ENCODE peak calls at places on chromosomes 7 and 10, in four cellular contexts. One of them, this sample, is unnamed.

GRCh38 chr7:158428842-158429753 is 158.5 kb downstream of the PTPRN2 start:
- ATAC-seq in A549: no peak
- ATAC-seq in HepG2: no peak
- ATAC-seq in body of pancreas: no peak
- ATAC-seq in this sample: no peak

GRCh38 chr7:69677905-69678793 is 79.9 kb downstream of the AUTS2 start:
- ATAC-seq in A549: no peak
- ATAC-seq in HepG2: no peak
- ATAC-seq in body of pancreas: no peak
- ATAC-seq in this sample: no peak

GRCh38 chr7:5701085-5701914 is 80.2 kb downstream of the RNF216 start:
- ATAC-seq in A549: no peak
- ATAC-seq in HepG2: no peak
- ATAC-seq in body of pancreas: no peak
- ATAC-seq in this sample: no peak

GRCh38 chr10:29473411-29474100 is 161.2 kb downstream of the SVIL start:
- ATAC-seq in A549: no peak
- ATAC-seq in HepG2: no peak
- ATAC-seq in body of pancreas: no peak
- ATAC-seq in this sample: peak

GRCh38 chr10:23069019-23069665 is 26.2 kb upstream of the MSRB2 start:
- ATAC-seq in A549: no peak
- ATAC-seq in HepG2: no peak
- ATAC-seq in body of pancreas: no peak
- ATAC-seq in this sample: no peak

GRCh38 chr10:62186999-62187695 is 81.5 kb downstream of the RTKN2 start:
- ATAC-seq in A549: no peak
- ATAC-seq in HepG2: no peak
- ATAC-seq in body of pancreas: no peak
- ATAC-seq in this sample: no peak

GRCh38 chr7:11130012-11130411 is 156.3 kb downstream of the PHF14 start:
- ATAC-seq in A549: no peak
- ATAC-seq in HepG2: no peak
- ATAC-seq in body of pancreas: no peak
- ATAC-seq in this sample: no peak

GRCh38 chr7:113636727-113637421 is 281.9 kb downstream of the PPP1R3A start:
- ATAC-seq in A549: peak
- ATAC-seq in HepG2: no peak
- ATAC-seq in body of pancreas: no peak
- ATAC-seq in this sample: no peak

GRCh38 chr10:102769375-102770107 is 25.8 kb downstream of the WBP1L start:
- ATAC-seq in A549: peak
- ATAC-seq in HepG2: peak
- ATAC-seq in body of pancreas: peak
- ATAC-seq in this sample: no peak

GRCh38 chr10:18224626-18225445 is 84.6 kb downstream of the CACNB2 start:
- ATAC-seq in A549: no peak
- ATAC-seq in HepG2: no peak
- ATAC-seq in body of pancreas: peak
- ATAC-seq in this sample: peak

GRCh38 chr10:30420266-30420665 is 13.7 kb upstream of the MAP3K8 start:
- ATAC-seq in A549: no peak
- ATAC-seq in HepG2: no peak
- ATAC-seq in body of pancreas: no peak
- ATAC-seq in this sample: no peak

GRCh38 chr10:132109341-132110072 is 43.8 kb downstream of the JAKMIP3 start:
- ATAC-seq in A549: no peak
- ATAC-seq in HepG2: no peak
- ATAC-seq in body of pancreas: no peak
- ATAC-seq in this sample: peak

GRCh38 chr10:103837370-103838094 is 17.8 kb downstream of the SH3PXD2A start:
- ATAC-seq in A549: no peak
- ATAC-seq in HepG2: no peak
- ATAC-seq in body of pancreas: no peak
- ATAC-seq in this sample: no peak

GRCh38 chr7:76509931-76510877 is at the start of gene UPK3B:
- ATAC-seq in A549: peak
- ATAC-seq in HepG2: no peak
- ATAC-seq in body of pancreas: peak
- ATAC-seq in this sample: no peak

GRCh38 chr10:60800918-60801317 is 22.6 kb downstream of the CDK1 start:
- ATAC-seq in A549: no peak
- ATAC-seq in HepG2: peak
- ATAC-seq in body of pancreas: no peak
- ATAC-seq in this sample: no peak

GRCh38 chr7:116630357-116630756 is 41.6 kb upstream of the MET start:
- ATAC-seq in A549: peak
- ATAC-seq in HepG2: peak
- ATAC-seq in body of pancreas: no peak
- ATAC-seq in this sample: no peak

GRCh38 chr10:30750971-30751677 is 121.6 kb upstream of the LYZL2 start:
- ATAC-seq in A549: no peak
- ATAC-seq in HepG2: no peak
- ATAC-seq in body of pancreas: no peak
- ATAC-seq in this sample: no peak

GRCh38 chr7:6437251-6437650 is 10.5 kb downstream of the DAGLB start:
- ATAC-seq in A549: no peak
- ATAC-seq in HepG2: no peak
- ATAC-seq in body of pancreas: no peak
- ATAC-seq in this sample: no peak

GRCh38 chr7:132453825-132454224 is 122.4 kb downstream of the PLXNA4 start:
- ATAC-seq in A549: no peak
- ATAC-seq in HepG2: no peak
- ATAC-seq in body of pancreas: no peak
- ATAC-seq in this sample: no peak

GRCh38 chr10:58704226-58705200 is 191.8 kb downstream of the BICC1 start:
- ATAC-seq in A549: no peak
- ATAC-seq in HepG2: no peak
- ATAC-seq in body of pancreas: no peak
- ATAC-seq in this sample: no peak

GRCh38 chr7:105364748-105365147 is 24.0 kb downstream of the SRPK2 start:
- ATAC-seq in A549: no peak
- ATAC-seq in HepG2: peak
- ATAC-seq in body of pancreas: no peak
- ATAC-seq in this sample: no peak

GRCh38 chr10:51227897-51228713 is 153.8 kb downstream of the PRKG1 start:
- ATAC-seq in A549: no peak
- ATAC-seq in HepG2: no peak
- ATAC-seq in body of pancreas: no peak
- ATAC-seq in this sample: no peak

GRCh38 chr7:12839508-12840153 is 152.2 kb downstream of the ARL4A start:
- ATAC-seq in A549: no peak
- ATAC-seq in HepG2: no peak
- ATAC-seq in body of pancreas: peak
- ATAC-seq in this sample: no peak

GRCh38 chr7:38905026-38905759 is 3.8 kb downstream of the VPS41 start:
- ATAC-seq in A549: no peak
- ATAC-seq in HepG2: no peak
- ATAC-seq in body of pancreas: no peak
- ATAC-seq in this sample: no peak

GRCh38 chr7:92973293-92973731 is 136.9 kb upstream of the CDK6 start:
- ATAC-seq in A549: no peak
- ATAC-seq in HepG2: no peak
- ATAC-seq in body of pancreas: no peak
- ATAC-seq in this sample: no peak

DNA sequence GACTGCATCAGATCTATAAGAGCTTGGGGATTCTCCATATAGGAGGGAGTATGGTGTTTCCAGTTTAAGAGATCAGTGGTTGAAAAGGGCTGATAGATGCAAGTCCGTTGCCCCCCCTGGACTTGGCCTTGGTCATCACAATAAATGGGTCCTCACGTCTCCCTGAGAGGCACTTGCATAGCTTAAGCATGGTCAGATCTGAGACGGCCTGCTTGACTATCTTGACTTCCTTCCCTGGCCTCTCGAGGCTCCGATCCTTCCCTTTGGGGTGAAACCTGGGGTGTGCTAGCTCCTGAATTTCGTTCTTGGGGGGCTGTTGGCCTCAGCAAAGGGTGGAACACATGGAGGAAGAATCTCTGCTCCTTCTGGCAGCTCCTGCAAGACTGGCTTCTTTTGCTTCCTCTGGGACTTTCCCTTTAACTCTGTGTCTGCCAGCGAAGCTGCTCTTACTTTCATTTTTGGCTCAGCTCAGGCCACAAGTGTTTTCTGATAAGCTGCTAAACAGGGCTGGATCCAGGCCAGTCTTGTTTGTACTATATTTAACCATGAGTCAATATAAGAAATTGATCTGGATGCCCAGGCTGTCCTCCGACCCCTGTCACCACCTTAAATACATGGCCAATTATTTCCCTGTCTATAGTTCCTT is 11.2 kb upstream of the ZNF485 start:
- ATAC-seq in A549: no peak
- ATAC-seq in HepG2: peak
- ATAC-seq in body of pancreas: peak
- ATAC-seq in this sample: no peak
- H3K27ac ChIP-seq in A549: no peak
- H3K27ac ChIP-seq in HepG2: no peak
- H3K27ac ChIP-seq in body of pancreas: no peak
- H3K27ac ChIP-seq in this sample: no peak

GRCh38 chr10:114548662-114549061 is 109.4 kb downstream of the ABLIM1 start:
- ATAC-seq in A549: peak
- ATAC-seq in HepG2: peak
- ATAC-seq in body of pancreas: peak
- ATAC-seq in this sample: peak

GRCh38 chr10:114547466-114547865 is 110.6 kb downstream of the ABLIM1 start:
- ATAC-seq in A549: no peak
- ATAC-seq in HepG2: no peak
- ATAC-seq in body of pancreas: no peak
- ATAC-seq in this sample: no peak

GRCh38 chr10:114545071-114545470 is 113.0 kb downstream of the ABLIM1 start:
- ATAC-seq in A549: no peak
- ATAC-seq in HepG2: peak
- ATAC-seq in body of pancreas: no peak
- ATAC-seq in this sample: no peak

GRCh38 chr10:114544045-114544659 is 113.9 kb downstream of the ABLIM1 start:
- ATAC-seq in A549: no peak
- ATAC-seq in HepG2: no peak
- ATAC-seq in body of pancreas: no peak
- ATAC-seq in this sample: no peak

DNA sequence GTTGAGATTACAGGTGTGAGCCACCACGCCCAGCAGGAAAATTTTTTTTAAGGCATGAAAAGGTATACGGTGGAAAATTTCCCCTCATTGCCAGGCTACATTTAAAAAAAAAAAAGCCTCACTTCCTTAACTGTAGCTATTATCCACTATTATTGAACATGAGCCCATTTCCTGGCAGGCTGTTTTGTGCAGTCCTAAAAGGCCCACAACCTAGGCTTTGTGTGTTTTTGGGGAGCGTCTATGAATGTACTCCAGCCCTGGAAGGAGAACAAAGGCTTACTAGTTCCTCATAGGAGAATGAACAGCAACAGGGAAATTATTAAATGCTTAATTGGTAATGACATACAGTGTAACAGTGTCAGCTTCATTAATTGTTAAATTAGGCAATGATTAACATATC is 111.0 kb downstream of the ABLIM1 start:
- ATAC-seq in A549: no peak
- ATAC-seq in HepG2: no peak
- ATAC-seq in body of pancreas: peak
- ATAC-seq in this sample: no peak
- H3K27ac ChIP-seq in A549: no peak
- H3K27ac ChIP-seq in HepG2: no peak
- H3K27ac ChIP-seq in body of pancreas: no peak
- H3K27ac ChIP-seq in this sample: no peak

GRCh38 chr7:886626-887487 is 10.5 kb downstream of the GET4 start:
- ATAC-seq in A549: no peak
- ATAC-seq in HepG2: no peak
- ATAC-seq in body of pancreas: no peak
- ATAC-seq in this sample: no peak
- H3K27ac ChIP-seq in A549: no peak
- H3K27ac ChIP-seq in HepG2: no peak
- H3K27ac ChIP-seq in body of pancreas: no peak
- H3K27ac ChIP-seq in this sample: no peak

DNA sequence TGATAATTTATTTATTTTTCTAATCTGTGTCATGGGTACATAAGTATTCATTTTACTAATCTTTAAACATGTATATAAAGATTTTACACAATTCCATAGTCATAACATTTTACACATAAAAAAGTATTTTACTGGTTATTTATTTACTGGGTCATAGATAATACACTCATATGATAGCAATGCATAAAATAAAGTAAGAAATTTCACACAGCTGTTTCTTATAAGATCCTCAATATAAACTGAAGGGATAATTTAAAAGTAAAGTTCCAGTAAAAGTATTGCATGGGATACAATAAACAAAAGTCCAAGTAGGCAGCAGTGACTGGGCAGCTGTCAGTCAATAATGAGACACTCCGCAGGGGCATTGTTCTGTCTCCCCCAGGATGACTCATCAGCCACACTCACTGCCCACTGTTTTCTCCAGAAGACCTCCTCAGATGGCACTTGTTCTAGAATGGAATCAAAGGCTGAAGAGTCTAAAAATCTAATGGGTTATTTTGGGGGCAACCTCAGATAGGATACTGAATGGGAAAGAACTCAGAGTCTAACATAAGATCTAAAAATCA is 32.7 kb downstream of the DPY19L1 start:
- ATAC-seq in A549: no peak
- ATAC-seq in HepG2: no peak
- ATAC-seq in body of pancreas: no peak
- ATAC-seq in this sample: no peak
- H3K27ac ChIP-seq in A549: peak
- H3K27ac ChIP-seq in HepG2: no peak
- H3K27ac ChIP-seq in body of pancreas: no peak
- H3K27ac ChIP-seq in this sample: no peak

DNA sequence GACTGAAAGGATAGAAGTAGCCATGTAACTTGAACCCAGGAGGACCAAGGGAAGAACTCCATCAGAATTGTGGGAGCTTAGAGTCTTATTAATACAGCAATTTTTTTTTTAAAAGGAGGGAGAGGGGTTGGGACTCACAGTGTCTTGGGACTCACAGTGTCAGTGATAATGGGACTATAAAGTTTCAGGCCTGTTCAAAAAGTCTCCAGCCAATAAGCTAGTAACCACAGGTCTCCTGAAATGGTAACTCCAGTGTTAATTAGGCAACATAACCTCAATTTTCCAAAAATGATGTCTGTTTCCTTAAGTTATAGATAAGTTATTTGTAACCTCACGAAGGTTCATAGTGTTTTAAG is 2.4 kb upstream of the HNRNPH3 start:
- ATAC-seq in A549: no peak
- ATAC-seq in HepG2: no peak
- ATAC-seq in body of pancreas: no peak
- ATAC-seq in this sample: no peak
- H3K27ac ChIP-seq in A549: peak
- H3K27ac ChIP-seq in HepG2: no peak
- H3K27ac ChIP-seq in body of pancreas: no peak
- H3K27ac ChIP-seq in this sample: peak